ENCODE peak calls at places on chromosome 5, in ten cellular contexts. S, H, I, C, W, P, D, O, Y and E are unnamed samples. For H3K4me1, the result is how much of the 10 kb centered on the place peaks cover.

GRCh38 chr5:176151286-176151685 is 86.9 kb upstream of the SIMC1 start:
- DNase-seq in S (no peak), H (no peak), I (no peak), C (peak), W (no peak), P (no peak), D (no peak), O (no peak), Y (no peak), E (no peak)

GRCh38 chr5:154712518-154713437 is 42.4 kb upstream of the LARP1 start:
- DNase-seq in S (no peak), H (no peak), I (no peak), C (no peak), W (peak), P (no peak), D (peak), O (peak), Y (peak), E (no peak)

GRCh38 chr5:36919238-36919637 is 42.7 kb downstream of the NIPBL start:
- DNase-seq in S (no peak), H (no peak), I (no peak), C (no peak), W (no peak), P (no peak), D (no peak), O (no peak), Y (no peak), E (no peak)

GRCh38 chr5:45521067-45521466 is 175.1 kb downstream of the HCN1 start:
- DNase-seq in S (no peak), H (no peak), I (no peak), C (peak), W (peak), P (peak), D (peak), O (no peak), Y (no peak), E (peak)

GRCh38 chr5:147085409-147085808 is 149.4 kb upstream of the STK32A start:
- DNase-seq in S (no peak), H (no peak), I (no peak), C (no peak), W (no peak), P (no peak), D (no peak), O (no peak), Y (no peak), E (no peak)

GRCh38 chr5:76472338-76473336 is 69.6 kb downstream of the IQGAP2 start:
- DNase-seq in S (no peak), H (no peak), I (no peak), C (no peak), W (no peak), P (no peak), D (no peak), O (no peak), Y (no peak), E (no peak)

GRCh38 chr5:55062039-55062779 is 38.2 kb downstream of the GZMK start:
- DNase-seq in S (no peak), H (no peak), I (no peak), C (no peak), W (no peak), P (no peak), D (no peak), O (no peak), Y (no peak), E (no peak)

GRCh38 chr5:81838307-81838906 is 87.5 kb upstream of the SSBP2 start:
- DNase-seq in S (no peak), H (no peak), I (no peak), C (no peak), W (peak), P (peak), D (peak), O (no peak), Y (no peak), E (peak)

GRCh38 chr5:23318960-23319359 is 188.4 kb upstream of the PRDM9 start:
- DNase-seq in S (no peak), H (no peak), I (no peak), C (no peak), W (no peak), P (no peak), D (no peak), O (no peak), Y (no peak), E (no peak)

GRCh38 chr5:178519155-178519554 is 71.0 kb downstream of the COL23A1 start:
- DNase-seq in S (no peak), H (no peak), I (no peak), C (no peak), W (no peak), P (no peak), D (no peak), O (no peak), Y (no peak), E (no peak)

GRCh38 chr5:13664377-13664776 is 280.1 kb downstream of the DNAH5 start:
- DNase-seq in S (no peak), H (no peak), I (no peak), C (peak), W (no peak), P (no peak), D (no peak), O (no peak), Y (no peak), E (no peak)

GRCh38 chr5:34682926-34683623 is 26.9 kb downstream of the RAI14 start:
- DNase-seq in S (no peak), H (no peak), I (no peak), C (peak), W (no peak), P (no peak), D (no peak), O (peak), Y (no peak), E (no peak)

GRCh38 chr5:177086918-177087706 is 397 bp downstream of the FGFR4 start:
- DNase-seq in S (peak), H (no peak), I (no peak), C (no peak), W (peak), P (peak), D (peak), O (peak), Y (peak), E (peak)

GRCh38 chr5:32390819-32391591 is 53.5 kb downstream of the ZFR start:
- DNase-seq in S (no peak), H (no peak), I (no peak), C (peak), W (no peak), P (no peak), D (no peak), O (no peak), Y (no peak), E (no peak)

GRCh38 chr5:109951758-109952157 is 262.0 kb downstream of the MAN2A1 start:
- DNase-seq in S (no peak), H (no peak), I (no peak), C (no peak), W (no peak), P (no peak), D (no peak), O (no peak), Y (no peak), E (no peak)

GRCh38 chr5:107806705-107807104 is 136.0 kb upstream of the EFNA5 start:
- DNase-seq in S (no peak), H (no peak), I (no peak), C (peak), W (no peak), P (no peak), D (no peak), O (no peak), Y (no peak), E (no peak)

GRCh38 chr5:78586251-78586650 is 62.3 kb downstream of the LHFPL2 start:
- DNase-seq in S (no peak), H (no peak), I (peak), C (peak), W (no peak), P (no peak), D (no peak), O (no peak), Y (no peak), E (no peak)

GRCh38 chr5:35159370-35159742 is 70.9 kb downstream of the PRLR start:
- DNase-seq in S (no peak), H (no peak), I (no peak), C (no peak), W (peak), P (peak), D (no peak), O (peak), Y (no peak), E (peak)

GRCh38 chr5:100902406-100903035 is 561 bp downstream of the ST8SIA4 start:
- DNase-seq in S (no peak), H (no peak), I (no peak), C (no peak), W (peak), P (peak), D (peak), O (no peak), Y (no peak), E (no peak)

GRCh38 chr5:175687231-175687701 is 29.4 kb downstream of the HRH2 start:
- DNase-seq in S (peak), H (peak), I (no peak), C (no peak), W (no peak), P (no peak), D (no peak), O (peak), Y (peak), E (no peak)

GRCh38 chr5:139787568-139788293 is 7.9 kb upstream of the PSD2 start:
- DNase-seq in S (peak), H (peak), I (peak), C (peak), W (peak), P (peak), D (peak), O (peak), Y (peak), E (peak)

GRCh38 chr5:159531554-159532105 is 201.3 kb upstream of the IL12B start:
- DNase-seq in S (no peak), H (no peak), I (no peak), C (no peak), W (no peak), P (no peak), D (no peak), O (no peak), Y (no peak), E (no peak)
- TF ChIP-seq CTCF in S (no peak), H (peak), I (no peak), C (peak), W (no peak), P (no peak), D (no peak), O (no peak), Y (peak), E (no peak)

GRCh38 chr5:10584714-10585113 is 20.8 kb downstream of the ANKRD33B start:
- DNase-seq in S (no peak), H (no peak), I (peak), C (no peak), W (no peak), P (no peak), D (no peak), O (no peak), Y (no peak), E (no peak)

GRCh38 chr5:10583663-10584572 is 20.0 kb downstream of the ANKRD33B start:
- DNase-seq in S (no peak), H (no peak), I (peak), C (no peak), W (no peak), P (no peak), D (no peak), O (no peak), Y (no peak), E (no peak)

GRCh38 chr5:10586008-10586407 is 22.1 kb downstream of the ANKRD33B start:
- DNase-seq in S (no peak), H (no peak), I (no peak), C (no peak), W (no peak), P (no peak), D (no peak), O (no peak), Y (no peak), E (no peak)

GRCh38 chr5:10582512-10582897 is 18.6 kb downstream of the ANKRD33B start:
- DNase-seq in S (no peak), H (no peak), I (peak), C (no peak), W (no peak), P (no peak), D (no peak), O (no peak), Y (no peak), E (no peak)

GRCh38 chr5:10585120-10585915 is 21.4 kb downstream of the ANKRD33B start:
- DNase-seq in S (no peak), H (no peak), I (peak), C (no peak), W (no peak), P (no peak), D (no peak), O (no peak), Y (no peak), E (no peak)
- H3K4me1 ChIP-seq in S (under half), H (half or more), I (under half), C (under half), W (under half), P (under half), D (under half), O (under half), Y (under half), E (under half)

DNA sequence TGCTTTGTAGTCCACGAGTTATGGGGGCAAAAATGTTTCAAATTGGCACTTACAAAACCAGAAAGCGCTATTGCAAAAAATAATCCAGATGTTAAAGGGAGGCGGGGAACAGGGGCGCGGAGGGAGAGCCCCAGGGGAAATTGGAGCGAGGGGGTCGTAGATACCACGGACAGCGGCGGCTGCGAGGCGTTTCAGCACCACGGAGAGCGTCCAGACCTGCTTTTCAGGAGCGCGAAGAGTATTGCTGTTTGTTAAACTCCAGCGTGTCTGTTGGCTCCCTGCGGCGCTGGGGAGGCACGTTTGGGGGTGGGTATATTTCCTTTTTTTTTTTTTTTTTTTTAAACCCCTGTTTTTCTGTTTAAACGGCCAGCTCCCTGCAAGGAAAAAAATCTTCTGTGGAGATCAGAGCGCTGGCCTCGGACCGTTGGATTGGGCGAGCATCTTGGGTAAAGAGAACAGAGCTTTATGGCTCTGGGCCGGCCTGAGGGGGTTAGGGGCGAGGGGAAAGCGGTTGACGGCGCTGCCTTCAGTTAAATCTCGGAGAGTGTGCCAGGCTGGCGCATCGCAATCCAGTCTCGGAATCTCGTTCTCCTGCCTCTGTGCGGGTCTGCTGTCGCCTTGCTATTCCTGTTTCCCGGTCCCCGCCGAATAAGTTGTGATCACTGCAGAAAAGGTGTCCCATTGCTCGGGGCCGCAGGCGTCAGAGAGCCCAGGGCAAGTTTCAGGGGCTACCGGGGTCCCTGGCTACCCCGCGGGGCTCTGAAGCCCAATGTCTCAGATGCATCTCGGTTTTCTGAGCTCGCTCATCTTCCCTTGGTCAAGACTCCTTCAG is at the start of gene GLRA1:
- DNase-seq in S (peak), H (peak), I (no peak), C (peak), W (peak), P (peak), D (peak), O (peak), Y (peak), E (peak)
- H3K4me3 ChIP-seq in S (no peak), H (no peak), I (no peak), C (no peak), W (peak), P (no peak), D (no peak), O (no peak), Y (no peak), E (no peak)

GRCh38 chr5:143187495-143187894 is 216.0 kb downstream of the NR3C1 start:
- DNase-seq in S (no peak), H (no peak), I (no peak), C (no peak), W (no peak), P (no peak), D (no peak), O (no peak), Y (no peak), E (no peak)

GRCh38 chr5:143186623-143187022 is 216.9 kb downstream of the NR3C1 start:
- DNase-seq in S (no peak), H (no peak), I (no peak), C (no peak), W (no peak), P (no peak), D (no peak), O (no peak), Y (no peak), E (no peak)

GRCh38 chr5:143190260-143190810 is 213.2 kb downstream of the NR3C1 start:
- DNase-seq in S (no peak), H (no peak), I (no peak), C (no peak), W (no peak), P (no peak), D (no peak), O (no peak), Y (no peak), E (no peak)

GRCh38 chr5:143188692-143189091 is 214.8 kb downstream of the NR3C1 start:
- DNase-seq in S (no peak), H (no peak), I (no peak), C (no peak), W (no peak), P (no peak), D (no peak), O (no peak), Y (no peak), E (no peak)

DNA sequence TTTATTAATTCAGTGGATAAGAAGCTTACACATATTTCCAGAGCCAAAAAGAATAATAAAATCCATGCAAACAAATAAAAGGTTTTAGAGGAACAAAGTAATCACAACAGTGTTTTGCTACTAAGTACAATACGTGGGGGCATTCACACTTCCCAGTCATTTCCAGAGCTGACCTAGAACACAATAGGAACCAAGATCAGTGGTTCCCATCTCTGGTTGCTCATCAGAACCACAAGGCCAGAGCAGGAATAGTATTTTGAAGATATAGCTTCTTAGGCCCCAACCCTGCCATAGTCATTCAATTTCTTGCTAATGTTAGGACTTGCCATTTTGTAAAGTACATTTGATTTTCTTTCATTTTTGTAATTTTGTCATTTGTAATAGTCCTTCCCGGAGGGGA is 215.4 kb downstream of the NR3C1 start:
- DNase-seq in S (no peak), H (no peak), I (no peak), C (no peak), W (no peak), P (no peak), D (no peak), O (no peak), Y (no peak), E (no peak)
- TF ChIP-seq CTCF in S (no peak), H (no peak), I (no peak), C (no peak), W (no peak), P (no peak), D (no peak), O (no peak), Y (no peak), E (no peak)

GRCh38 chr5:144414232-144414631 is 243.6 kb downstream of the KCTD16 start:
- DNase-seq in S (no peak), H (no peak), I (no peak), C (no peak), W (no peak), P (no peak), D (no peak), O (no peak), Y (no peak), E (no peak)
- H3K4me1 ChIP-seq in S (under half), H (under half), I (under half), C (under half), W (under half), P (under half), D (under half), O (under half), Y (under half), E (under half)

GRCh38 chr5:93604119-93604963 is 21.3 kb downstream of the NR2F1 start:
- DNase-seq in S (no peak), H (no peak), I (no peak), C (peak), W (peak), P (peak), D (no peak), O (no peak), Y (peak), E (no peak)

GRCh38 chr5:93606384-93606752 is 23.3 kb downstream of the NR2F1 start:
- DNase-seq in S (no peak), H (no peak), I (no peak), C (no peak), W (no peak), P (no peak), D (no peak), O (no peak), Y (no peak), E (no peak)

GRCh38 chr5:93609756-93610155 is 26.7 kb downstream of the NR2F1 start:
- DNase-seq in S (no peak), H (no peak), I (no peak), C (no peak), W (peak), P (no peak), D (no peak), O (no peak), Y (no peak), E (no peak)

GRCh38 chr5:93610581-93611167 is 27.7 kb downstream of the NR2F1 start:
- DNase-seq in S (no peak), H (no peak), I (no peak), C (no peak), W (peak), P (peak), D (no peak), O (no peak), Y (no peak), E (no peak)

DNA sequence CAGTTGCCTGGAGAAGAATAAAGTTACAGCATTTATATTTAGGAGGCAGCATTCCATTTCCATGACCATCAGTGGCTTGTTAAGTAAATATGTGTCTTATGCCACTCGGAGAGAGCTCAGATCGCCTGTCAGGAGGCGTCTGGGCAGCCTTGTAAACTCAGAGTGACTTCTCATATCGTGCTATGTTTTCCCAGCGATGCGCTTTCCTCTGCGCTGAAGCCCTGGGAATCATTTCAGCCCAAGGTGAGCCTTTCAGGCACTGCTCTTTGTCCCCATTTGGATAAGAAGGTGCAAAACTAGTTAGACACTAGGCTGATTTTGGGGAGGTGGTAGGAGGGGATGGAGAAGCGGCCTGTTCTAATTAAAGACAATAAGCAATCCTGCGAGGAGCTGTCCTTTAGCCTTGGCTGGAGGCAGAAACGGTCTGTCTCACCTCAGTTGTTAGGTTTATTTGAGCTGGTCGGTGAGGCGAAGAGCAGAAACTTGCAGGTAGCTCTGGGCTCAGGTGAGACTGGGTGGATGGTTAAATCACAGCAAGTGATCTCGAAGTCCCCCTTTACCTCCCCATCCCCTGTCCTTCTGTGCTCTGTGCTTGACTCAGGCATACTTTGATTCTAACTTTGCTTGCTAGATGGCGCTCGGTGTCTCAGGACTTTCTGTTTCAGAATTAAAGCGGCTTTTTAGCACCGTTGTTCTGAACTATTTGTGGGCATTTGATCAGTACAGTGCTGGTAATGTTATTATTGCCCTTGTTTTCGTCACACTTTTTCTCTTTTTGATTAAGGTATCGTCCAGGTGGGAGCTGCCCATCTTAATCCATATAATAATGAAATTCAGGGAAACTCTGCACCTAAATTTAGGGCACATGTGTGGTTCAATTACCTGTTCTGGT is 24.6 kb downstream of the NR2F1 start:
- DNase-seq in S (no peak), H (no peak), I (no peak), C (peak), W (peak), P (peak), D (no peak), O (no peak), Y (no peak), E (no peak)
- H3K4me3 ChIP-seq in S (no peak), H (peak), I (peak), C (peak), W (peak), P (peak), D (no peak), O (no peak), Y (no peak), E (no peak)

DNA sequence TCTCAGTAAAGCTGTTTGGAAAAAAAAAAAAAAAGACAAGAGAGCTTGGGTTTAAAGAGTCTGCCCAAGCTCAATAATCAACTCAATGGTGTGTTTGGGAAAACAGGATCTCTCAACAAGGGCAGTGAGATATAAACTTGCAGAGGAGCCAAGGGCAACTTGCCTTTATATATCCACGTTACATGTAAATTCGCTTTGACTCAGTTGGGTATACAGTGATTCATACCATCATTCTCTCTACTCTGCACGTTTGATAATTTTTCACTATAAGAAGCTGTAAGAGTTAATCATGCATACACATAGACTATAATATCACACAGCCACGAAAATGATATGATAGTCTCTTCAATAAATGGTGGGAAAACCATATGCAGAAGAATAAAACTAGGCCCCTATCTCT is 24.9 kb downstream of the ADAM19 start:
- DNase-seq in S (no peak), H (no peak), I (no peak), C (no peak), W (no peak), P (no peak), D (no peak), O (no peak), Y (no peak), E (no peak)
- TF ChIP-seq CTCF in S (no peak), H (no peak), I (no peak), C (no peak), W (no peak), P (no peak), D (no peak), O (no peak), Y (no peak), E (no peak)